ENCODE peak calls at places on chromosomes 2 and 18, in five cellular contexts. One of them, this sample, is unnamed.

GRCh38 chr2:120481446-120482194 is 135.7 kb downstream of the INHBB start:
- DNase-seq in germinal center: no peak
- DNase-seq in NCI-H2081: no peak
- DNase-seq in tibial nerve: no peak
- DNase-seq in iPS-NIHi11: no peak
- DNase-seq in this sample: no peak

GRCh38 chr2:38446418-38446817 is 69.3 kb upstream of the ATL2 start:
- DNase-seq in germinal center: no peak
- DNase-seq in NCI-H2081: no peak
- DNase-seq in tibial nerve: no peak
- DNase-seq in iPS-NIHi11: no peak
- DNase-seq in this sample: no peak

GRCh38 chr2:127225186-127225960 is 5.3 kb upstream of the CYP27C1 start:
- DNase-seq in germinal center: no peak
- DNase-seq in NCI-H2081: no peak
- DNase-seq in tibial nerve: no peak
- DNase-seq in iPS-NIHi11: no peak
- DNase-seq in this sample: no peak

GRCh38 chr2:28621172-28622100 is 125.6 kb downstream of the PLB1 start:
- DNase-seq in germinal center: peak
- DNase-seq in NCI-H2081: peak
- DNase-seq in tibial nerve: peak
- DNase-seq in iPS-NIHi11: peak
- DNase-seq in this sample: no peak

GRCh38 chr2:150165988-150166965 is 321.2 kb downstream of the RND3 start:
- DNase-seq in germinal center: no peak
- DNase-seq in NCI-H2081: no peak
- DNase-seq in tibial nerve: no peak
- DNase-seq in iPS-NIHi11: no peak
- DNase-seq in this sample: no peak

GRCh38 chr2:84458436-84459027 is 548 bp downstream of the SUCLG1 start:
- DNase-seq in germinal center: peak
- DNase-seq in NCI-H2081: no peak
- DNase-seq in tibial nerve: no peak
- DNase-seq in iPS-NIHi11: no peak
- DNase-seq in this sample: peak

GRCh38 chr2:138510319-138510718 is 8.7 kb downstream of the SPOPL start:
- DNase-seq in germinal center: no peak
- DNase-seq in NCI-H2081: no peak
- DNase-seq in tibial nerve: no peak
- DNase-seq in iPS-NIHi11: no peak
- DNase-seq in this sample: no peak

GRCh38 chr2:28247326-28247725 is 145.3 kb upstream of the FOSL2 start:
- DNase-seq in germinal center: no peak
- DNase-seq in NCI-H2081: no peak
- DNase-seq in tibial nerve: no peak
- DNase-seq in iPS-NIHi11: no peak
- DNase-seq in this sample: no peak

GRCh38 chr2:28683100-28683706 is 68.4 kb upstream of the PPP1CB start:
- DNase-seq in germinal center: no peak
- DNase-seq in NCI-H2081: peak
- DNase-seq in tibial nerve: peak
- DNase-seq in iPS-NIHi11: peak
- DNase-seq in this sample: no peak

GRCh38 chr2:183283176-183283575 is 158.9 kb downstream of the NUP35 start:
- DNase-seq in germinal center: no peak
- DNase-seq in NCI-H2081: no peak
- DNase-seq in tibial nerve: no peak
- DNase-seq in iPS-NIHi11: no peak
- DNase-seq in this sample: no peak

GRCh38 chr2:187956906-187957534 is 334.7 kb upstream of the GULP1 start:
- DNase-seq in germinal center: no peak
- DNase-seq in NCI-H2081: no peak
- DNase-seq in tibial nerve: no peak
- DNase-seq in iPS-NIHi11: no peak
- DNase-seq in this sample: no peak

GRCh38 chr2:101500860-101501259 is 25.9 kb upstream of the RFX8 start:
- DNase-seq in germinal center: no peak
- DNase-seq in NCI-H2081: no peak
- DNase-seq in tibial nerve: no peak
- DNase-seq in iPS-NIHi11: no peak
- DNase-seq in this sample: no peak

GRCh38 chr2:199940373-199940772 is 14.9 kb downstream of the TYW5 start:
- DNase-seq in germinal center: no peak
- DNase-seq in NCI-H2081: no peak
- DNase-seq in tibial nerve: no peak
- DNase-seq in iPS-NIHi11: no peak
- DNase-seq in this sample: peak

GRCh38 chr2:232363784-232364615 is 14.6 kb upstream of the ALPP start:
- DNase-seq in germinal center: no peak
- DNase-seq in NCI-H2081: no peak
- DNase-seq in tibial nerve: no peak
- DNase-seq in iPS-NIHi11: no peak
- DNase-seq in this sample: peak

GRCh38 chr2:241314181-241314932 is 1.1 kb downstream of the HDLBP start:
- DNase-seq in germinal center: no peak
- DNase-seq in NCI-H2081: peak
- DNase-seq in tibial nerve: peak
- DNase-seq in iPS-NIHi11: no peak
- DNase-seq in this sample: peak

GRCh38 chr18:46917808-46918600 is 602 bp downstream of the KATNAL2 start:
- DNase-seq in germinal center: no peak
- DNase-seq in NCI-H2081: peak
- DNase-seq in tibial nerve: peak
- DNase-seq in iPS-NIHi11: peak
- DNase-seq in this sample: peak

GRCh38 chr18:79489048-79489899 is 93.5 kb downstream of the NFATC1 start:
- DNase-seq in germinal center: no peak
- DNase-seq in NCI-H2081: no peak
- DNase-seq in tibial nerve: no peak
- DNase-seq in iPS-NIHi11: no peak
- DNase-seq in this sample: no peak